ENCODE peak calls at places on chromosomes 4 and X, in four cellular contexts. G is astrocyte; E is CD8-positive, alpha-beta T cell; D is psoas muscle. X is an unnamed sample. For H3K4me1, the result is how much of the 10 kb centered on the place peaks cover.

GRCh38 chr4:3409571-3410091 is 32.1 kb upstream of the HGFAC start:
- DNase-seq in G (no peak), E (no peak), D (no peak), X (no peak)

GRCh38 chr4:85866508-85866907 is 391.6 kb downstream of the ARHGAP24 start:
- DNase-seq in G (no peak), E (no peak), D (no peak), X (no peak)

GRCh38 chr4:145505945-145506344 is 24.3 kb downstream of the SMAD1 start:
- DNase-seq in G (no peak), E (no peak), D (no peak), X (no peak)

GRCh38 chr4:185541251-185541671 is 6.0 kb upstream of the PDLIM3 start:
- DNase-seq in G (peak), E (no peak), D (peak), X (peak)

GRCh38 chr4:48596336-48596735 is 106.3 kb downstream of the ZAR1 start:
- DNase-seq in G (no peak), E (no peak), D (no peak), X (no peak)

GRCh38 chr4:130210871-130211270 is 1114.9 kb downstream of the C4orf33 start:
- DNase-seq in G (peak), E (no peak), D (no peak), X (no peak)

GRCh38 chrX:20459410-20460350 is 193.0 kb upstream of the RPS6KA3 start:
- DNase-seq in G (no peak), E (no peak), D (no peak), X (no peak)

GRCh38 chrX:155056471-155056870 is 14.5 kb downstream of the CMC4 start:
- DNase-seq in G (no peak), E (no peak), D (no peak), X (no peak)

GRCh38 chrX:38768079-38768478 is 33.2 kb upstream of the MID1IP1 start:
- DNase-seq in G (peak), E (no peak), D (no peak), X (peak)

GRCh38 chr4:10204401-10205058 is 87.9 kb upstream of the WDR1 start:
- DNase-seq in G (no peak), E (no peak), D (peak), X (no peak)

GRCh38 chr4:165700855-165701254 is 172.2 kb upstream of the TLL1 start:
- DNase-seq in G (no peak), E (no peak), D (no peak), X (no peak)

GRCh38 chr4:46931981-46932380 is 22.9 kb upstream of the COX7B2 start:
- DNase-seq in G (peak), E (no peak), D (no peak), X (peak)

GRCh38 chrX:126985027-126985426 is 165.5 kb downstream of the PRR32 start:
- DNase-seq in G (no peak), E (no peak), D (no peak), X (no peak)

GRCh38 chr4:21827575-21827974 is 121.0 kb downstream of the KCNIP4 start:
- DNase-seq in G (peak), E (no peak), D (no peak), X (no peak)

GRCh38 chr4:97153042-97153441 is 990.2 kb downstream of the STPG2 start:
- DNase-seq in G (no peak), E (no peak), D (no peak), X (no peak)

GRCh38 chr4:67861513-67861912 is 22.3 kb downstream of the TMPRSS11D start:
- DNase-seq in G (peak), E (no peak), D (no peak), X (no peak)

GRCh38 chrX:22313757-22314156 is 41.0 kb downstream of the CBLL2 start:
- DNase-seq in G (no peak), E (no peak), D (no peak), X (no peak)

GRCh38 chrX:69298466-69299140 is 133.3 kb upstream of the PJA1 start:
- DNase-seq in G (peak), E (no peak), D (no peak), X (no peak)

GRCh38 chrX:45794995-45795337 is 594.3 kb upstream of the DIPK2B start:
- DNase-seq in G (no peak), E (no peak), D (no peak), X (no peak)

GRCh38 chr4:52102587-52102986 is 51.5 kb downstream of the SPATA18 start:
- DNase-seq in G (peak), E (no peak), D (no peak), X (no peak)

GRCh38 chrX:102746134-102746584 is 25.6 kb downstream of the GPRASP3 start:
- DNase-seq in G (no peak), E (peak), D (peak), X (peak)

GRCh38 chr4:16337936-16338335 is 111.7 kb upstream of the TAPT1 start:
- DNase-seq in G (peak), E (no peak), D (no peak), X (no peak)

GRCh38 chr4:140884431-140885058 is 128.4 kb upstream of the TBC1D9 start:
- DNase-seq in G (peak), E (no peak), D (no peak), X (peak)

GRCh38 chrX:17082831-17083230 is 136.4 kb downstream of the REPS2 start:
- DNase-seq in G (no peak), E (no peak), D (no peak), X (no peak)

GRCh38 chr4:184506527-184507121 is 32.3 kb upstream of the IRF2 start:
- DNase-seq in G (no peak), E (no peak), D (no peak), X (peak)

GRCh38 chrX:33210156-33210555 is 1.2 kb downstream of the DMD start:
- DNase-seq in G (no peak), E (no peak), D (no peak), X (no peak)

GRCh38 chrX:33207056-33207455 is 4.3 kb downstream of the DMD start:
- DNase-seq in G (no peak), E (no peak), D (no peak), X (no peak)

DNA sequence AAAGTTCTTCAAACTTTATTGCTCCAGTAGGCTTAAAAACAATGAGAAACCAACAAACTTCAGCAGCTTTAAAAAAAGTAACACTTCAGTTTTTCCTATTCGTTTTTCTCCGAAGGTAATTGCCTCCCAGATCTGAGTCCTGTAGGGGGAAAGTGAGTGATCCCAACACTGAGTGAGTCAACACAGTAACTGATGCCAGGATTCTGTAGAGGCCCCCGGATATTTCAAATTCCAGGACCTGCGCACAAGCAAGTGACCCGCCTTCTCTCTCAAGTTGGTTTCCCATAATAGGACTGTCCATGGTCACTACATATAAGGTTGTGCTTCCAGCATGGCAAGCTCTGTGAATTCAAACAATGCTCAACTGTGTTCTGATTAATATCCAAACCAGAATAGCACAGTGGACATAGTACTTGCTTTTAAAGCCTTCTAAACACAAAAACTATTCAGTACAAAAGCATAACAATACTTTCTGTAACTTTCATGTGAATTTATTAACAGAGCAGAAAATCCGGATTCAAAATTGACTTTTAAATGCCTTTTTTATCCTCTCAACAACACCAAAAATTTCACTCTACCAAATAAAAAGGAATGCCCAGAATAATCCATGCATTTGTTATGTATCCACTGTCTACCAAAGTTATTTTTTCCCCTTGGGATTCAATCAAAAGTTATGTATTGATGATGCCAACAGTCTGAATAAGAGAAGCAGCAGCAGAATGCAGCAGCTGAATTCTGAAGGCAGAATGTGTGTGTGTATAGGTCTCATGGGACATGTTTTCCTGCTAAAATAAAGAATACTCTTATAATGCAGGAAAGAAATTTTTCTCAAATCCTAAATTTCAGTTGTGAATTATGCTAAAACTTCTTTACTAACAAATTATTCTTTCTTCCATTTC is at the start of gene DMD:
- DNase-seq in G (peak), E (no peak), D (peak), X (peak)
- H3K4me3 ChIP-seq in G (peak), E (no peak), D (peak), X (peak)

GRCh38 chr4:2244947-2245786 is 3.2 kb upstream of the HAUS3 start:
- DNase-seq in G (no peak), E (peak), D (no peak), X (no peak)

GRCh38 chr4:2241003-2241402 is 918 bp downstream of the HAUS3 start:
- DNase-seq in G (no peak), E (no peak), D (no peak), X (no peak)

GRCh38 chr4:2243682-2244380 is 1.9 kb upstream of the HAUS3 start:
- DNase-seq in G (no peak), E (peak), D (peak), X (peak)

GRCh38 chr4:2245787-2246275 is 3.9 kb upstream of the HAUS3 start:
- DNase-seq in G (no peak), E (no peak), D (no peak), X (peak)

GRCh38 chr4:2241410-2242353 is at the start of the genes HAUS3 and POLN:
- DNase-seq in G (peak), E (peak), D (peak), X (peak)
- H3K4me1 ChIP-seq in G (under half), E (under half), D (under half), X (under half)

DNA sequence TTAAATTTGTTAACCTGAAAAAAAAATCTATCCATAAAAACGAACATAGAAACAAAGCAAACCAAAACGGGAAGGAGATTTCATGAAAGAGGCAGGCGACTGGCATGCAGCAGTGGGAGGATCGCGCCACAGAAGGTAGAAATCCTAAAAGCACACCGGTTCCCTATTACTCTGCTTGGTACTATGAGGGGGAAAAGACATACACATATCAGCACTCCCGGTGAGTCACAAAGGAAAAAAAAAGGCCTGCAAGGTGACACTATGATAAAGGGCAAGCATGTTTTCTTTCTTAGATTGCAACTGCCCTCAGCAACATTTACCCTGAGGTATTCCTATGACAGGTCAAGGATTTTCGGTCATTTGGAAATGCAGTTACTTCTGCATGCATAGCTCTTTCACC is 60.6 kb upstream of the NAP1L5 start:
- DNase-seq in G (peak), E (no peak), D (no peak), X (no peak)
- H3K4me3 ChIP-seq in G (no peak), E (no peak), D (peak), X (no peak)

DNA sequence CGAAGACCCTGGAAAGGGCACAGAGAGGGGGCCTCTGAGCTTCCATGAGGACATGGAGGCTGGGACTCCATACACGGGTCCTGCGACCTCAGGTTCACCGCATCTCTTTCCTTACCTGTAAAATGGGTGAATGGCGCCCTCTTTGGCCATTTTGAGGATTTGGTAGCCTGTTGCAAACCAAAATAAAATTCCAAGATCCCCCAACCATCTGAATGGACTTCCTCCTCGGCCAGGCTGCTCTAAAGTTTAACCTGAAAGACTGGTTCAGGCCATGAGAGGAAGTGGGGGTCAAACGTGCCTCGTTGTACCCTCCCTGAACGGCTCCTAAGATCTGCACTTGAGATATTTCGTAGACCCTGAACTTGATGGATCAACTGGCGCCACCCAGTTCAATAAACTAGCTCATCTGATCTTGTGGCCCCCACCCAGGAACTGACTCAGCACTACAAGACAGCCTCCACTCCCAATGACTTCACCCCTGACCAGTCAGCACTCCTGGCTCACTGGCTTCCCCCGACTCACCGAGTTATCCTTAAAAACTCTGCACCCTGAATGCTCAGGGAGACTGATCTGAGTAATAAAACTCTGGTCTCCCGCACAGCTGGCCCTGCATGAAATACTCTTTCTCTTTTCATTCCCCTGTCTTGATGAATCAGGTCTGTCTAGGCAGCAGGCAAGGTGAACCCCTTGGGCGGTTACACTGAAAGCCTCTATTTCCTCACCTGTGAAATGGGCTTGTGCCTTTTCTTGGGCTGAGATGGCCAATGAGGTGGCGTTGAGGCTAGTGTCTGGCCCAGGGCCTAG is 32.9 kb upstream of the GPR78 start:
- DNase-seq in G (peak), E (no peak), D (no peak), X (no peak)
- H3K4me1 ChIP-seq in G (under half), E (under half), D (under half), X (under half)

GRCh38 chr4:139599076-139599475 is 43.1 kb upstream of the SETD7 start:
- DNase-seq in G (no peak), E (no peak), D (no peak), X (no peak)

GRCh38 chr4:139593091-139593564 is 37.1 kb upstream of the SETD7 start:
- DNase-seq in G (peak), E (no peak), D (no peak), X (peak)

GRCh38 chr4:139596680-139597279 is 40.8 kb upstream of the SETD7 start:
- DNase-seq in G (no peak), E (no peak), D (no peak), X (no peak)

GRCh38 chr4:139594591-139595185 is 38.7 kb upstream of the SETD7 start:
- DNase-seq in G (no peak), E (no peak), D (no peak), X (no peak)

GRCh38 chr4:139595989-139596679 is 40.1 kb upstream of the SETD7 start:
- DNase-seq in G (peak), E (no peak), D (peak), X (no peak)
- H3K4me3 ChIP-seq in G (no peak), E (no peak), D (no peak), X (no peak)

DNA sequence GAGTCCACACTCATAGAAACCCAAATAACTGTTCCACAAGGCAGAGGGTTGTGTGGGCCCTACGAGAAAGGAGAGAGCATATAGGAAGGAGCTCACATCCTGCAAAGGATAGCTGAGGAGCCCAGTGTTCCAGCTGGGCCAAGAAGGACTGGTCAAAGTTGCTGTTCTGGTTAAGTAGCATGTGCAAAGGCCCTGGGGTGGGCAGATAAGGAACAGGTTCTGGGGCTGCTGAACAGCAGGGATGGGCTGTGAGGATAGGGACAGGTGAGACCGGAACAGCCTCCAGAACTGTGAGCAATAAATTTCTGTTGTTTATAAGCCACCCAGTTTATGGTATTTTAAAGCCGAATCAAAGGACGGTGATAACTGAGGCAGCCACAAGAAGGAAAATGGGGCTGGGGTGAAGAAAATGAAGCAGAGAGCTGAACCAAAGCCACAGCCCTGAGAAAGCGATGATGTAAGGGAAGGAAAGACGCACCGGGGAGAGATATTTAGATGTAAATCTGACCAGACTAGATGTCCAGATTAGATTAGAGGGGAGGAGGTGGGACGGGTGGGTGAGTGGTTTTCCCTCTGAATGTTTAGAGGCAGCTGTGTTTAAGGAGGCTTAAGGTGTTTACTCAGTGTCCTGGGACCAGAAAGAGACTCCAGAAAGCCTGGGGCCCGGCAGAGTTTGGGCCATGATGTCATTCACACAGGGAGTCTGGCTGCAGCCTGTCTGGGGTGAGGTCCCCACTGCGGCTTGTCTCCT is 180.8 kb upstream of the BCOR start:
- DNase-seq in G (peak), E (peak), D (no peak), X (no peak)
- H3K4me1 ChIP-seq in G (under half), E (under half), D (under half), X (under half)

GRCh38 chr4:73998040-73999011 is at the start of gene CXCL5:
- DNase-seq in G (peak), E (no peak), D (peak), X (peak)
- H3K4me3 ChIP-seq in G (peak), E (no peak), D (peak), X (no peak)

DNA sequence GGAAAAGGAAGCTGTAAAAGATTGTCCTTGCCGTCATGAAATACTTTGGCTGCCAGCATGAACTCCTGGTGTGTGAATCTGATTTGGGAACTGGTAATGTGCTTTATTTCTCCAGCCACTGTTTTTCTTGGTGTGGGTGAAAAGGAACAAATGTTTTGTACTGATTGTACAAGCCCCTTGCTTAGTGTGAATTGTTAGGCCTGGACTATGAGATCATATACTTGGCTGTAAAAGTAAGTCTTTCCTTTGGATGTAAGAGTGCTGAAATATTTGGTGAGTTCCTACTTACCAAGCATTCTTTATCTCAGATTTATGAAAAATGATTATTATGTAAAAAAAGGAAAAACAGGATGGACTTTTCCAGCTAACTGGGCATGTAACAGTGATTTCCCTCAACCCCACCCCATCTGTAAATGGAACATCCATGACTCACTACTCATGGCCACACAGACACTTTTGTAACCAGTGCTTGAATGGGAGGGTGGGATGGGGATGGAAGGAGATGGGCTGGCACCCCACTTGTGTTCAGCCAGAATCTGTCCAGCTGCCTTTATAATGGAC is 6.3 kb downstream of the FNIP2 start:
- DNase-seq in G (peak), E (no peak), D (no peak), X (no peak)
- H3K4me1 ChIP-seq in G (under half), E (under half), D (half or more), X (under half)

X was measured in testis.